ENCODE peak calls at places on chromosomes 4 and X, in seven cellular contexts. One of them, this sample, is unnamed. For H3K27me3 and H3K4me1, the result is how much of the 10 kb centered on the place peaks cover.

GRCh38 chr4:145081756-145082155 is 16.2 kb downstream of the ANAPC10 start:
- DNase-seq in GM23248: no peak
- DNase-seq in fibroblast of lung: no peak
- DNase-seq in BE2C: no peak
- DNase-seq in K562: no peak
- DNase-seq in psoas muscle: no peak
- DNase-seq in endothelial cell of umbilical vein: no peak
- DNase-seq in this sample: no peak

GRCh38 chr4:28287837-28288236 is 1427.2 kb downstream of the STIM2 start:
- DNase-seq in GM23248: peak
- DNase-seq in fibroblast of lung: peak
- DNase-seq in BE2C: no peak
- DNase-seq in K562: no peak
- DNase-seq in psoas muscle: no peak
- DNase-seq in endothelial cell of umbilical vein: peak
- DNase-seq in this sample: peak

GRCh38 chr4:5220028-5220427 is 168.7 kb downstream of the STK32B start:
- DNase-seq in GM23248: peak
- DNase-seq in fibroblast of lung: peak
- DNase-seq in BE2C: peak
- DNase-seq in K562: no peak
- DNase-seq in psoas muscle: no peak
- DNase-seq in endothelial cell of umbilical vein: peak
- DNase-seq in this sample: peak

GRCh38 chr4:140875751-140876389 is 119.7 kb upstream of the TBC1D9 start:
- DNase-seq in GM23248: no peak
- DNase-seq in fibroblast of lung: no peak
- DNase-seq in BE2C: no peak
- DNase-seq in K562: no peak
- DNase-seq in psoas muscle: no peak
- DNase-seq in endothelial cell of umbilical vein: no peak
- DNase-seq in this sample: peak

GRCh38 chr4:76484654-76485053 is 49.6 kb downstream of the SHROOM3 start:
- DNase-seq in GM23248: no peak
- DNase-seq in fibroblast of lung: no peak
- DNase-seq in BE2C: no peak
- DNase-seq in K562: no peak
- DNase-seq in psoas muscle: no peak
- DNase-seq in endothelial cell of umbilical vein: no peak
- DNase-seq in this sample: no peak

GRCh38 chrX:703466-704210 is 73.0 kb downstream of the SHOX start:
- DNase-seq in GM23248: peak
- DNase-seq in fibroblast of lung: no peak
- DNase-seq in BE2C: no peak
- DNase-seq in K562: no peak
- DNase-seq in psoas muscle: no peak
- DNase-seq in endothelial cell of umbilical vein: no peak
- DNase-seq in this sample: no peak

GRCh38 chr4:62460329-62460728 is 1260.2 kb downstream of the ADGRL3 start:
- DNase-seq in GM23248: no peak
- DNase-seq in fibroblast of lung: no peak
- DNase-seq in BE2C: no peak
- DNase-seq in K562: no peak
- DNase-seq in psoas muscle: no peak
- DNase-seq in endothelial cell of umbilical vein: no peak
- DNase-seq in this sample: no peak

GRCh38 chr4:39631700-39632079 is 7.0 kb downstream of the SMIM14 start:
- DNase-seq in GM23248: no peak
- DNase-seq in fibroblast of lung: no peak
- DNase-seq in BE2C: no peak
- DNase-seq in K562: no peak
- DNase-seq in psoas muscle: no peak
- DNase-seq in endothelial cell of umbilical vein: no peak
- DNase-seq in this sample: no peak

GRCh38 chr4:10030946-10031662 is 9.8 kb upstream of the SLC2A9 start:
- DNase-seq in GM23248: no peak
- DNase-seq in fibroblast of lung: no peak
- DNase-seq in BE2C: no peak
- DNase-seq in K562: no peak
- DNase-seq in psoas muscle: no peak
- DNase-seq in endothelial cell of umbilical vein: no peak
- DNase-seq in this sample: no peak

GRCh38 chr4:153111426-153112070 is 92.7 kb upstream of the TRIM2 start:
- DNase-seq in GM23248: no peak
- DNase-seq in fibroblast of lung: no peak
- DNase-seq in BE2C: no peak
- DNase-seq in K562: no peak
- DNase-seq in psoas muscle: no peak
- DNase-seq in endothelial cell of umbilical vein: no peak
- DNase-seq in this sample: no peak

GRCh38 chrX:50103866-50104566 is 96.8 kb downstream of the AKAP4 start:
- DNase-seq in GM23248: peak
- DNase-seq in fibroblast of lung: no peak
- DNase-seq in BE2C: peak
- DNase-seq in K562: no peak
- DNase-seq in psoas muscle: no peak
- DNase-seq in endothelial cell of umbilical vein: peak
- DNase-seq in this sample: no peak

GRCh38 chrX:150146271-150146888 is 208.1 kb upstream of the EOLA2 start:
- DNase-seq in GM23248: no peak
- DNase-seq in fibroblast of lung: no peak
- DNase-seq in BE2C: no peak
- DNase-seq in K562: no peak
- DNase-seq in psoas muscle: no peak
- DNase-seq in endothelial cell of umbilical vein: no peak
- DNase-seq in this sample: no peak

GRCh38 chr4:143701365-143701764 is 890 bp upstream of the FREM3 start:
- DNase-seq in GM23248: no peak
- DNase-seq in fibroblast of lung: no peak
- DNase-seq in BE2C: no peak
- DNase-seq in K562: no peak
- DNase-seq in psoas muscle: no peak
- DNase-seq in endothelial cell of umbilical vein: no peak
- DNase-seq in this sample: no peak

GRCh38 chr4:16026155-16026761 is 57.6 kb downstream of the PROM1 start:
- DNase-seq in GM23248: peak
- DNase-seq in fibroblast of lung: peak
- DNase-seq in BE2C: peak
- DNase-seq in K562: peak
- DNase-seq in psoas muscle: no peak
- DNase-seq in endothelial cell of umbilical vein: peak
- DNase-seq in this sample: peak

GRCh38 chr4:77155631-77156345 is 1.2 kb upstream of the CCNG2 start:
- DNase-seq in GM23248: no peak
- DNase-seq in fibroblast of lung: no peak
- DNase-seq in BE2C: no peak
- DNase-seq in K562: no peak
- DNase-seq in psoas muscle: no peak
- DNase-seq in endothelial cell of umbilical vein: no peak
- DNase-seq in this sample: peak

GRCh38 chr4:114558446-114559020 is 40.1 kb upstream of the UGT8 start:
- DNase-seq in GM23248: no peak
- DNase-seq in fibroblast of lung: peak
- DNase-seq in BE2C: no peak
- DNase-seq in K562: no peak
- DNase-seq in psoas muscle: no peak
- DNase-seq in endothelial cell of umbilical vein: no peak
- DNase-seq in this sample: no peak

GRCh38 chrX:115560211-115560977 is 580 bp upstream of the PLS3 start:
- DNase-seq in GM23248: no peak
- DNase-seq in fibroblast of lung: peak
- DNase-seq in BE2C: no peak
- DNase-seq in K562: no peak
- DNase-seq in psoas muscle: no peak
- DNase-seq in endothelial cell of umbilical vein: peak
- DNase-seq in this sample: no peak

GRCh38 chr4:138297743-138298405 is 55.7 kb upstream of the SLC7A11 start:
- DNase-seq in GM23248: no peak
- DNase-seq in fibroblast of lung: no peak
- DNase-seq in BE2C: no peak
- DNase-seq in K562: no peak
- DNase-seq in psoas muscle: no peak
- DNase-seq in endothelial cell of umbilical vein: no peak
- DNase-seq in this sample: no peak

GRCh38 chrX:65596270-65596669 is 61.7 kb upstream of the LAS1L start:
- DNase-seq in GM23248: peak
- DNase-seq in fibroblast of lung: peak
- DNase-seq in BE2C: no peak
- DNase-seq in K562: peak
- DNase-seq in psoas muscle: no peak
- DNase-seq in endothelial cell of umbilical vein: peak
- DNase-seq in this sample: no peak

DNA sequence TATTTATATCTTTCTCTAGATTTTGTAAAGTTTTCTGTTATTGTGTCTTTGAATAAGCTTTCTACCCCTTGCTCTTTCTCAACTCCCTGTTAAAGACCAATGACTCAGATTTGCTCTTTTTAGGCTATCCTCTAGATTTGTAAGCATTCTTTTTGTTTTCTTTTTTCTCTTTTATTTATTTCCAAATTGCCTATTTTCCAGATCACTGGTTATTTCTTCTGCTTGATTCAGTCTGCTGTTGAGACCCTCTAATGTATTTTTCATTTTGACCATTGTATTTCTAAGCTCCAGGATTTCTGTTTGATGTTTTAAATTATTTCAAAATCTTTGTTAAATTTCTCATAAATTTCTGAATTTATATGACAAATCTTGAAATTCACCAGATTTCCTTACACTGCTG is 462.6 kb upstream of the GALNT7 start:
- DNase-seq in GM23248: no peak
- DNase-seq in fibroblast of lung: no peak
- DNase-seq in BE2C: no peak
- DNase-seq in K562: no peak
- DNase-seq in psoas muscle: no peak
- DNase-seq in endothelial cell of umbilical vein: no peak
- DNase-seq in this sample: no peak
- H3K4me3 ChIP-seq in GM23248: no peak
- H3K4me3 ChIP-seq in fibroblast of lung: no peak
- H3K4me3 ChIP-seq in BE2C: no peak
- H3K4me3 ChIP-seq in K562: no peak
- H3K4me3 ChIP-seq in psoas muscle: no peak
- H3K4me3 ChIP-seq in endothelial cell of umbilical vein: no peak
- H3K4me3 ChIP-seq in this sample: no peak

GRCh38 chrX:137547291-137547690 is 18.6 kb upstream of the ZIC3 start:
- DNase-seq in GM23248: no peak
- DNase-seq in fibroblast of lung: no peak
- DNase-seq in BE2C: no peak
- DNase-seq in K562: no peak
- DNase-seq in psoas muscle: no peak
- DNase-seq in endothelial cell of umbilical vein: no peak
- DNase-seq in this sample: no peak
- H3K27me3 ChIP-seq in GM23248: under half
- H3K27me3 ChIP-seq in fibroblast of lung: under half
- H3K27me3 ChIP-seq in BE2C: half or more
- H3K27me3 ChIP-seq in K562: under half
- H3K27me3 ChIP-seq in psoas muscle: half or more
- H3K27me3 ChIP-seq in endothelial cell of umbilical vein: under half
- H3K27me3 ChIP-seq in this sample: under half

GRCh38 chr4:134147941-134148340 is 53.6 kb downstream of the PABPC4L start:
- DNase-seq in GM23248: no peak
- DNase-seq in fibroblast of lung: no peak
- DNase-seq in BE2C: no peak
- DNase-seq in K562: no peak
- DNase-seq in psoas muscle: no peak
- DNase-seq in endothelial cell of umbilical vein: no peak
- DNase-seq in this sample: no peak

GRCh38 chr4:134145369-134145768 is 56.2 kb downstream of the PABPC4L start:
- DNase-seq in GM23248: no peak
- DNase-seq in fibroblast of lung: no peak
- DNase-seq in BE2C: no peak
- DNase-seq in K562: no peak
- DNase-seq in psoas muscle: no peak
- DNase-seq in endothelial cell of umbilical vein: no peak
- DNase-seq in this sample: no peak

GRCh38 chr4:134139188-134139587 is 62.4 kb downstream of the PABPC4L start:
- DNase-seq in GM23248: no peak
- DNase-seq in fibroblast of lung: no peak
- DNase-seq in BE2C: no peak
- DNase-seq in K562: no peak
- DNase-seq in psoas muscle: no peak
- DNase-seq in endothelial cell of umbilical vein: no peak
- DNase-seq in this sample: no peak

GRCh38 chr4:134141728-134142127 is 59.9 kb downstream of the PABPC4L start:
- DNase-seq in GM23248: no peak
- DNase-seq in fibroblast of lung: no peak
- DNase-seq in BE2C: no peak
- DNase-seq in K562: no peak
- DNase-seq in psoas muscle: no peak
- DNase-seq in endothelial cell of umbilical vein: no peak
- DNase-seq in this sample: no peak

DNA sequence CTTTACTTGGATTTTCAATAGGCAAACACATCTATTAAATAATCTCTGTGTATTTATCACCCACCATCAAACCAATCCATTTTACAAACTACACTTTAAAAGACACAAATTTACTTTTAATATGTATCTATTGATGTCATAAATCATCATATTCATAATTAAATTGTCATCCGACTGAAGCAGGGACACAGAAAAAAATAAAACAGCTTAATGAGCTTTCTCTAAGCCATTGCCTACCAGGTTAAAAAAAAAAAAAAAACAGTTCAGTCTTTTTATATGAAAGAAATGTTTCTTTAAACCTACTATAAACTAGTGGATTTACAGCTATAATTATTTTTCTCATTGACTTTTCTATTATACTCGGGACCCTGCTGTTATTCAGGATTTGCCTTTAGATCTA is 57.3 kb downstream of the PABPC4L start:
- DNase-seq in GM23248: no peak
- DNase-seq in fibroblast of lung: no peak
- DNase-seq in BE2C: no peak
- DNase-seq in K562: no peak
- DNase-seq in psoas muscle: no peak
- DNase-seq in endothelial cell of umbilical vein: no peak
- DNase-seq in this sample: no peak
- H3K4me1 ChIP-seq in GM23248: under half
- H3K4me1 ChIP-seq in fibroblast of lung: under half
- H3K4me1 ChIP-seq in BE2C: under half
- H3K4me1 ChIP-seq in K562: under half
- H3K4me1 ChIP-seq in psoas muscle: under half
- H3K4me1 ChIP-seq in endothelial cell of umbilical vein: under half
- H3K4me1 ChIP-seq in this sample: under half

GRCh38 chrX:124216396-124217124 is 115.9 kb upstream of the TEX13D start:
- DNase-seq in GM23248: no peak
- DNase-seq in fibroblast of lung: no peak
- DNase-seq in BE2C: no peak
- DNase-seq in K562: no peak
- DNase-seq in psoas muscle: no peak
- DNase-seq in endothelial cell of umbilical vein: no peak
- DNase-seq in this sample: peak

GRCh38 chrX:124223524-124223923 is 108.9 kb upstream of the TEX13D start:
- DNase-seq in GM23248: no peak
- DNase-seq in fibroblast of lung: no peak
- DNase-seq in BE2C: no peak
- DNase-seq in K562: peak
- DNase-seq in psoas muscle: no peak
- DNase-seq in endothelial cell of umbilical vein: no peak
- DNase-seq in this sample: peak

GRCh38 chrX:124215786-124216185 is 116.7 kb upstream of the TEX13D start:
- DNase-seq in GM23248: no peak
- DNase-seq in fibroblast of lung: no peak
- DNase-seq in BE2C: no peak
- DNase-seq in K562: no peak
- DNase-seq in psoas muscle: no peak
- DNase-seq in endothelial cell of umbilical vein: no peak
- DNase-seq in this sample: no peak

GRCh38 chrX:124212622-124213021 is 119.8 kb upstream of the TEX13D start:
- DNase-seq in GM23248: no peak
- DNase-seq in fibroblast of lung: no peak
- DNase-seq in BE2C: no peak
- DNase-seq in K562: no peak
- DNase-seq in psoas muscle: no peak
- DNase-seq in endothelial cell of umbilical vein: no peak
- DNase-seq in this sample: no peak

GRCh38 chrX:124217289-124218251 is 114.9 kb upstream of the TEX13D start:
- DNase-seq in GM23248: peak
- DNase-seq in fibroblast of lung: peak
- DNase-seq in BE2C: no peak
- DNase-seq in K562: no peak
- DNase-seq in psoas muscle: no peak
- DNase-seq in endothelial cell of umbilical vein: no peak
- DNase-seq in this sample: peak
- H3K4me3 ChIP-seq in GM23248: no peak
- H3K4me3 ChIP-seq in fibroblast of lung: no peak
- H3K4me3 ChIP-seq in BE2C: no peak
- H3K4me3 ChIP-seq in K562: no peak
- H3K4me3 ChIP-seq in psoas muscle: no peak
- H3K4me3 ChIP-seq in endothelial cell of umbilical vein: no peak
- H3K4me3 ChIP-seq in this sample: no peak